ENCODE peak calls at places on chromosomes 16 and 17, in seven cellular contexts. One of them, this sample, is unnamed.
A peak's percentile ranks its signal among the peaks of the same experiment; 100 is the strongest.

GRCh38 chr16:74666425-74667214 is at the start of gene RFWD3:
- ATAC-seq in gastroesophageal sphincter: peak; percentile 100
- ATAC-seq in CD8-positive, alpha-beta T cell: peak; percentile 98
- ATAC-seq in left ventricle myocardium superior: peak; percentile 100
- ATAC-seq in left lung: peak; percentile 100
- ATAC-seq in CD4-positive, alpha-beta T cell: peak; percentile 99
- ATAC-seq in Right ventricle myocardium superior: peak; percentile 100
- ATAC-seq in this sample: peak; percentile 100

GRCh38 chr16:23343643-23344612 is 41.8 kb downstream of the SCNN1B start:
- ATAC-seq in Right ventricle myocardium superior: no peak
- ATAC-seq in left ventricle myocardium superior: no peak
- ATAC-seq in gastroesophageal sphincter: no peak
- ATAC-seq in CD4-positive, alpha-beta T cell: no peak
- ATAC-seq in CD8-positive, alpha-beta T cell: no peak
- ATAC-seq in left lung: peak; percentile 33
- ATAC-seq in this sample: no peak

GRCh38 chr17:35912339-35912912 is 18.1 kb downstream of the RDM1 start:
- ATAC-seq in CD8-positive, alpha-beta T cell: no peak
- ATAC-seq in CD4-positive, alpha-beta T cell: no peak
- ATAC-seq in left lung: no peak
- ATAC-seq in Right ventricle myocardium superior: no peak
- ATAC-seq in left ventricle myocardium superior: no peak
- ATAC-seq in gastroesophageal sphincter: no peak
- ATAC-seq in this sample: no peak

GRCh38 chr16:63702981-63703590 is 1418.8 kb downstream of the CDH11 start:
- ATAC-seq in CD8-positive, alpha-beta T cell: no peak
- ATAC-seq in left lung: peak; percentile 69
- ATAC-seq in left ventricle myocardium superior: no peak
- ATAC-seq in Right ventricle myocardium superior: no peak
- ATAC-seq in gastroesophageal sphincter: no peak
- ATAC-seq in CD4-positive, alpha-beta T cell: no peak
- ATAC-seq in this sample: no peak

GRCh38 chr16:1691276-1691675 is 13.2 kb downstream of the JPT2 start:
- ATAC-seq in left ventricle myocardium superior: peak; percentile 59
- ATAC-seq in CD4-positive, alpha-beta T cell: no peak
- ATAC-seq in left lung: no peak
- ATAC-seq in CD8-positive, alpha-beta T cell: no peak
- ATAC-seq in gastroesophageal sphincter: no peak
- ATAC-seq in Right ventricle myocardium superior: peak; percentile 18
- ATAC-seq in this sample: peak; percentile 34

GRCh38 chr17:38421871-38422819 is 6.1 kb upstream of the ARHGAP23 start:
- ATAC-seq in left ventricle myocardium superior: peak; percentile 9
- ATAC-seq in CD8-positive, alpha-beta T cell: no peak
- ATAC-seq in CD4-positive, alpha-beta T cell: no peak
- ATAC-seq in left lung: no peak
- ATAC-seq in gastroesophageal sphincter: no peak
- ATAC-seq in Right ventricle myocardium superior: no peak
- ATAC-seq in this sample: no peak

GRCh38 chr16:19829844-19830703 is 54.6 kb downstream of the GPRC5B start:
- ATAC-seq in Right ventricle myocardium superior: no peak
- ATAC-seq in CD4-positive, alpha-beta T cell: no peak
- ATAC-seq in CD8-positive, alpha-beta T cell: no peak
- ATAC-seq in left ventricle myocardium superior: no peak
- ATAC-seq in gastroesophageal sphincter: no peak
- ATAC-seq in left lung: no peak
- ATAC-seq in this sample: no peak

GRCh38 chr16:78844028-78844427 is 744.6 kb downstream of the WWOX start:
- ATAC-seq in left lung: no peak
- ATAC-seq in CD4-positive, alpha-beta T cell: no peak
- ATAC-seq in left ventricle myocardium superior: peak; percentile 69
- ATAC-seq in CD8-positive, alpha-beta T cell: no peak
- ATAC-seq in Right ventricle myocardium superior: peak; percentile 65
- ATAC-seq in gastroesophageal sphincter: no peak
- ATAC-seq in this sample: no peak

GRCh38 chr17:62805234-62805633 is 2.9 kb downstream of the MARCHF10 start:
- ATAC-seq in gastroesophageal sphincter: no peak
- ATAC-seq in Right ventricle myocardium superior: no peak
- ATAC-seq in CD4-positive, alpha-beta T cell: no peak
- ATAC-seq in left lung: no peak
- ATAC-seq in CD8-positive, alpha-beta T cell: no peak
- ATAC-seq in left ventricle myocardium superior: no peak
- ATAC-seq in this sample: no peak

GRCh38 chr17:64095144-64095882 is 34.6 kb downstream of the ERN1 start:
- ATAC-seq in CD8-positive, alpha-beta T cell: no peak
- ATAC-seq in Right ventricle myocardium superior: no peak
- ATAC-seq in CD4-positive, alpha-beta T cell: no peak
- ATAC-seq in left lung: peak; percentile 83
- ATAC-seq in gastroesophageal sphincter: no peak
- ATAC-seq in left ventricle myocardium superior: no peak
- ATAC-seq in this sample: peak; percentile 70

GRCh38 chr16:83574388-83574787 is 233.4 kb upstream of the HSBP1 start:
- ATAC-seq in gastroesophageal sphincter: no peak
- ATAC-seq in Right ventricle myocardium superior: no peak
- ATAC-seq in CD8-positive, alpha-beta T cell: no peak
- ATAC-seq in CD4-positive, alpha-beta T cell: no peak
- ATAC-seq in left lung: no peak
- ATAC-seq in left ventricle myocardium superior: no peak
- ATAC-seq in this sample: no peak

GRCh38 chr17:3750926-3751325 is 27.2 kb downstream of the HASPIN start:
- ATAC-seq in CD4-positive, alpha-beta T cell: peak; percentile 43
- ATAC-seq in gastroesophageal sphincter: no peak
- ATAC-seq in CD8-positive, alpha-beta T cell: peak; percentile 39
- ATAC-seq in Right ventricle myocardium superior: no peak
- ATAC-seq in left ventricle myocardium superior: no peak
- ATAC-seq in left lung: no peak
- ATAC-seq in this sample: peak; percentile 74

GRCh38 chr17:40443988-40444899 is 994 bp downstream of the IGFBP4 start:
- ATAC-seq in gastroesophageal sphincter: no peak
- ATAC-seq in CD8-positive, alpha-beta T cell: no peak
- ATAC-seq in Right ventricle myocardium superior: no peak
- ATAC-seq in left ventricle myocardium superior: no peak
- ATAC-seq in CD4-positive, alpha-beta T cell: peak; percentile 9
- ATAC-seq in left lung: no peak
- ATAC-seq in this sample: peak; percentile 9

GRCh38 chr16:10965440-10966039 is 21.2 kb downstream of the CLEC16A start:
- ATAC-seq in CD4-positive, alpha-beta T cell: no peak
- ATAC-seq in CD8-positive, alpha-beta T cell: peak; percentile 11
- ATAC-seq in left ventricle myocardium superior: no peak
- ATAC-seq in Right ventricle myocardium superior: no peak
- ATAC-seq in gastroesophageal sphincter: no peak
- ATAC-seq in left lung: no peak
- ATAC-seq in this sample: peak; percentile 66

GRCh38 chr17:50918933-50919296 is 52.8 kb upstream of the TOB1 start:
- ATAC-seq in left ventricle myocardium superior: peak; percentile 2
- ATAC-seq in CD4-positive, alpha-beta T cell: peak; percentile 17
- ATAC-seq in left lung: no peak
- ATAC-seq in Right ventricle myocardium superior: no peak
- ATAC-seq in CD8-positive, alpha-beta T cell: peak; percentile 22
- ATAC-seq in gastroesophageal sphincter: no peak
- ATAC-seq in this sample: peak; percentile 43

GRCh38 chr16:86578499-86579267 is at the start of gene FOXL1:
- ATAC-seq in left ventricle myocardium superior: peak; percentile 12
- ATAC-seq in CD8-positive, alpha-beta T cell: no peak
- ATAC-seq in gastroesophageal sphincter: no peak
- ATAC-seq in Right ventricle myocardium superior: no peak
- ATAC-seq in CD4-positive, alpha-beta T cell: no peak
- ATAC-seq in left lung: peak; percentile 22
- ATAC-seq in this sample: no peak

GRCh38 chr17:17088511-17089205 is 46.4 kb downstream of the MPRIP start:
- ATAC-seq in CD4-positive, alpha-beta T cell: no peak
- ATAC-seq in CD8-positive, alpha-beta T cell: peak; percentile 38
- ATAC-seq in left lung: no peak
- ATAC-seq in gastroesophageal sphincter: no peak
- ATAC-seq in Right ventricle myocardium superior: no peak
- ATAC-seq in left ventricle myocardium superior: no peak
- ATAC-seq in this sample: peak; percentile 88

GRCh38 chr17:5919104-5919503 is 151.1 kb upstream of the WSCD1 start:
- ATAC-seq in gastroesophageal sphincter: no peak
- ATAC-seq in CD4-positive, alpha-beta T cell: no peak
- ATAC-seq in Right ventricle myocardium superior: no peak
- ATAC-seq in left ventricle myocardium superior: no peak
- ATAC-seq in CD8-positive, alpha-beta T cell: no peak
- ATAC-seq in left lung: no peak
- ATAC-seq in this sample: no peak

GRCh38 chr17:43576563-43577229 is 30.6 kb upstream of the ETV4 start:
- ATAC-seq in Right ventricle myocardium superior: peak; percentile 88
- ATAC-seq in left lung: peak; percentile 89
- ATAC-seq in CD4-positive, alpha-beta T cell: peak; percentile 73
- ATAC-seq in left ventricle myocardium superior: peak; percentile 81
- ATAC-seq in gastroesophageal sphincter: peak; percentile 70
- ATAC-seq in CD8-positive, alpha-beta T cell: peak; percentile 71
- ATAC-seq in this sample: peak; percentile 73

GRCh38 chr16:17431012-17431411 is 39.7 kb downstream of the XYLT1 start:
- ATAC-seq in CD4-positive, alpha-beta T cell: no peak
- ATAC-seq in left ventricle myocardium superior: no peak
- ATAC-seq in CD8-positive, alpha-beta T cell: no peak
- ATAC-seq in left lung: no peak
- ATAC-seq in gastroesophageal sphincter: no peak
- ATAC-seq in Right ventricle myocardium superior: no peak
- ATAC-seq in this sample: no peak

GRCh38 chr17:32976605-32977004 is 15.0 kb upstream of the SPACA3 start:
- ATAC-seq in Right ventricle myocardium superior: no peak
- ATAC-seq in CD4-positive, alpha-beta T cell: no peak
- ATAC-seq in left ventricle myocardium superior: no peak
- ATAC-seq in left lung: no peak
- ATAC-seq in gastroesophageal sphincter: no peak
- ATAC-seq in CD8-positive, alpha-beta T cell: no peak
- ATAC-seq in this sample: no peak

This sample was measured in activated T-helper 17 cell treated with anti-CD3 and anti-CD28 coated beads, Interleukin-2, amount 50 U/mL, for 72 hours.